ENCODE peak calls at places on chromosome 11, in seven cellular contexts. I is Daoy, C is T-helper 9 cell, O is body of pancreas, M is hypothalamus, B is PC-3, V is NCI-H82. Y is an unnamed sample.

GRCh38 chr11:111059726-111060125 is 185.8 kb upstream of the POU2AF2 start:
- DNase-seq in C (no peak), I (no peak), M (no peak), O (no peak), V (no peak), B (peak; percentile 83), Y (no peak)

GRCh38 chr11:993632-994167 is 42.8 kb downstream of the MUC6 start:
- DNase-seq in C (no peak), O (no peak), V (no peak), I (no peak), B (no peak), M (no peak), Y (no peak)

GRCh38 chr11:47992959-47993820 is 12.8 kb downstream of the PTPRJ start:
- DNase-seq in M (no peak), C (no peak), O (no peak), V (no peak), I (peak; percentile 90), B (peak; percentile 59), Y (no peak)

GRCh38 chr11:68780829-68781228 is 29.5 kb upstream of the TESMIN start:
- DNase-seq in O (peak; percentile 49), I (no peak), V (peak; percentile 52), M (no peak), B (no peak), C (no peak), Y (peak; percentile 87)

GRCh38 chr11:126736682-126737404 is 263.7 kb downstream of the KIRREL3 start:
- DNase-seq in M (no peak), B (no peak), I (no peak), O (no peak), V (peak; percentile 8), C (no peak), Y (no peak)

GRCh38 chr11:45216901-45217300 is 69.2 kb downstream of the SYT13 start:
- DNase-seq in I (no peak), B (no peak), O (no peak), V (no peak), C (no peak), M (no peak), Y (no peak)

GRCh38 chr11:103043826-103044688 is 47.9 kb downstream of the DCUN1D5 start:
- DNase-seq in V (no peak), M (no peak), C (no peak), B (no peak), O (no peak), I (no peak), Y (no peak)

GRCh38 chr11:95593101-95593500 is 196.5 kb downstream of the FAM76B start:
- DNase-seq in V (no peak), C (no peak), O (no peak), I (peak; percentile 44), B (no peak), M (no peak), Y (no peak)

GRCh38 chr11:100563541-100564280 is 123.4 kb upstream of the ARHGAP42 start:
- DNase-seq in C (no peak), V (no peak), B (no peak), M (no peak), O (no peak), I (peak; percentile 39), Y (no peak)

GRCh38 chr11:62472063-62472884 is 53.4 kb downstream of the SCGB1A1 start:
- DNase-seq in V (no peak), M (no peak), B (peak; percentile 92), I (peak; percentile 86), C (no peak), O (no peak), Y (no peak)

Y was measured in stomach.